ENCODE peak calls at places on chromosome 2, in nine cellular contexts. Z is stimulated activated CD4-positive, alpha-beta T cell treated with anti-CD3 and anti-CD28 coated beads, Interleukin-2, amount 100 ng/mL, for 48 hours; M is heart right ventricle; D is HuH-7; A is RPMI7951; C is activated T-cell treated with anti-CD3 and anti-CD28 coated beads for 1 hour; J is progenitor cell of endocrine pancreas; E is thoracic aorta; U is SW480. S is an unnamed sample.

GRCh38 chr2:219954331-219954730 is 326.9 kb downstream of the SLC4A3 start:
- DNase-seq in Z (no peak), M (no peak), D (no peak), A (no peak), C (no peak), J (no peak), E (no peak), U (no peak), S (no peak)

GRCh38 chr2:36408198-36408703 is 52.7 kb downstream of the CRIM1 start:
- DNase-seq in Z (no peak), M (no peak), D (no peak), A (peak), C (no peak), J (no peak), E (no peak), U (no peak), S (no peak)

GRCh38 chr2:9548506-9548905 is 7.1 kb downstream of the ADAM17 start:
- DNase-seq in Z (no peak), M (no peak), D (no peak), A (no peak), C (no peak), J (no peak), E (no peak), U (no peak), S (no peak)

GRCh38 chr2:95279435-95280035 is 5.3 kb downstream of the PROM2 start:
- DNase-seq in Z (no peak), M (no peak), D (no peak), A (no peak), C (no peak), J (no peak), E (no peak), U (no peak), S (no peak)

GRCh38 chr2:144048631-144049060 is 471.3 kb downstream of the ZEB2 start:
- DNase-seq in Z (no peak), M (no peak), D (no peak), A (peak), C (no peak), J (no peak), E (no peak), U (no peak), S (no peak)

GRCh38 chr2:223010641-223011040 is 41.3 kb upstream of the KCNE4 start:
- DNase-seq in Z (no peak), M (no peak), D (no peak), A (peak), C (no peak), J (no peak), E (no peak), U (no peak), S (no peak)

GRCh38 chr2:238596571-238597551 is 170.1 kb downstream of the ASB1 start:
- DNase-seq in Z (no peak), M (peak), D (no peak), A (peak), C (no peak), J (no peak), E (peak), U (peak), S (no peak)

GRCh38 chr2:46976556-46976955 is 61.0 kb upstream of the MCFD2 start:
- DNase-seq in Z (no peak), M (no peak), D (no peak), A (no peak), C (no peak), J (no peak), E (no peak), U (no peak), S (no peak)

GRCh38 chr2:86074256-86074655 is 31.4 kb downstream of the POLR1A start:
- DNase-seq in Z (no peak), M (no peak), D (no peak), A (no peak), C (no peak), J (no peak), E (no peak), U (no peak), S (no peak)

GRCh38 chr2:200042102-200042735 is 86.8 kb downstream of the MAIP1 start:
- DNase-seq in Z (no peak), M (no peak), D (no peak), A (peak), C (no peak), J (no peak), E (no peak), U (no peak), S (no peak)

GRCh38 chr2:217856159-217856558 is 146.6 kb downstream of the TNS1 start:
- DNase-seq in Z (no peak), M (no peak), D (no peak), A (no peak), C (no peak), J (no peak), E (no peak), U (no peak), S (no peak)

GRCh38 chr2:177147093-177147694 is 65.4 kb upstream of the HNRNPA3 start:
- DNase-seq in Z (no peak), M (no peak), D (no peak), A (peak), C (no peak), J (no peak), E (no peak), U (peak), S (peak)

GRCh38 chr2:151347904-151348303 is 9.5 kb upstream of the TNFAIP6 start:
- DNase-seq in Z (no peak), M (no peak), D (no peak), A (no peak), C (no peak), J (no peak), E (no peak), U (no peak), S (no peak)

GRCh38 chr2:211014906-211015305 is 458.5 kb downstream of the CPS1 start:
- DNase-seq in Z (no peak), M (no peak), D (no peak), A (no peak), C (no peak), J (no peak), E (no peak), U (no peak), S (no peak)

GRCh38 chr2:33209976-33210375 is 263.2 kb downstream of the LTBP1 start:
- DNase-seq in Z (no peak), M (no peak), D (no peak), A (peak), C (no peak), J (no peak), E (no peak), U (no peak), S (no peak)